ENCODE peak calls at places on chromosomes 1 and 21, in four cellular contexts. K, H, S and B are unnamed samples.

GRCh38 chr21:17388226-17388625 is 124.6 kb upstream of the CXADR start:
- DNase-seq in S (peak), K (no peak), H (no peak), B (no peak)

GRCh38 chr1:22914633-22915217 is 57.9 kb downstream of the LACTBL1 start:
- DNase-seq in K (no peak), H (no peak), S (peak), B (no peak)

GRCh38 chr1:41646186-41646585 is 161.7 kb upstream of the EDN2 start:
- DNase-seq in K (no peak), S (no peak), H (no peak), B (no peak)

GRCh38 chr1:6588893-6589481 is 9.2 kb downstream of the ZBTB48 start:
- DNase-seq in H (no peak), K (no peak), S (peak), B (no peak)

GRCh38 chr1:161082996-161083742 is 6.2 kb downstream of the NECTIN4 start:
- DNase-seq in H (no peak), S (no peak), K (peak), B (no peak)

GRCh38 chr1:148373236-148373935 is 109.7 kb downstream of the PPIAL4G start:
- DNase-seq in H (no peak), K (no peak), S (no peak), B (no peak)

GRCh38 chr1:204450461-204451257 is 39.0 kb upstream of the PPP1R15B start:
- DNase-seq in K (no peak), H (no peak), S (no peak), B (no peak)

GRCh38 chr1:35807614-35808375 is at the start of gene AGO4:
- DNase-seq in H (no peak), S (peak), K (peak), B (no peak)

GRCh38 chr1:213953816-213954215 is 34.0 kb upstream of the PROX1 start:
- DNase-seq in S (no peak), K (no peak), H (no peak), B (no peak)

GRCh38 chr1:9807541-9807940 is 16.2 kb downstream of the CLSTN1 start:
- DNase-seq in S (no peak), H (no peak), K (peak), B (no peak)

GRCh38 chr1:63368131-63368530 is 704 bp downstream of the ALG6 start:
- DNase-seq in K (no peak), S (peak), H (no peak), B (no peak)

GRCh38 chr1:154860154-154860870 is 9.8 kb downstream of the KCNN3 start:
- DNase-seq in K (no peak), S (no peak), H (no peak), B (peak)

GRCh38 chr1:236759252-236759859 is 35.7 kb upstream of the MTR start:
- DNase-seq in H (no peak), S (peak), K (no peak), B (no peak)

GRCh38 chr1:111448482-111448917 is 556 bp downstream of the WDR77 start:
- DNase-seq in K (no peak), H (peak), S (peak), B (no peak)

GRCh38 chr1:73065585-73065984 is 783.2 kb upstream of the NEGR1 start:
- DNase-seq in H (no peak), K (no peak), S (peak), B (no peak)

GRCh38 chr1:115052454-115053083 is 22.9 kb downstream of the TSHB start:
- DNase-seq in K (no peak), H (peak), S (peak), B (peak)

GRCh38 chr1:93358293-93358692 is 12.6 kb downstream of the DR1 start:
- DNase-seq in S (no peak), K (no peak), H (no peak), B (no peak)

GRCh38 chr1:6646499-6647148 is 22.0 kb downstream of the THAP3 start:
- DNase-seq in K (no peak), H (no peak), S (peak), B (no peak)

GRCh38 chr1:217048104-217048707 is 325.0 kb upstream of the ESRRG start:
- DNase-seq in S (no peak), K (no peak), H (no peak), B (no peak)

GRCh38 chr1:92817986-92818764 is 13.7 kb upstream of the RPL5 start:
- DNase-seq in K (no peak), H (no peak), S (peak), B (peak)

GRCh38 chr1:40708750-40709099 is 17.2 kb downstream of the NFYC start:
- DNase-seq in H (no peak), K (no peak), S (peak), B (no peak)

GRCh38 chr1:46556822-46557221 is 5.4 kb upstream of the KNCN start:
- DNase-seq in K (peak), S (no peak), H (no peak), B (no peak)

GRCh38 chr1:205013683-205014367 is 29.2 kb upstream of the CNTN2 start:
- DNase-seq in H (no peak), S (peak), K (no peak), B (no peak)

GRCh38 chr1:208132287-208132882 is 111.8 kb downstream of the PLXNA2 start:
- DNase-seq in K (peak), H (no peak), S (peak), B (peak)

GRCh38 chr1:150273310-150273709 is 720 bp downstream of the C1orf54 start:
- DNase-seq in S (no peak), H (no peak), K (no peak), B (no peak)

GRCh38 chr1:22517936-22518335 is 45.4 kb upstream of the EPHA8 start:
- DNase-seq in S (no peak), H (no peak), K (no peak), B (no peak)

GRCh38 chr1:152013664-152014237 is 20.1 kb upstream of the S100A10 start:
- DNase-seq in S (no peak), K (no peak), H (no peak), B (no peak)

GRCh38 chr1:36880155-36881070 is 153.9 kb downstream of the GRIK3 start:
- DNase-seq in K (peak), S (no peak), H (no peak), B (no peak)

GRCh38 chr1:179840107-179840506 is 37.5 kb downstream of the TOR1AIP2 start:
- DNase-seq in K (no peak), S (no peak), H (no peak), B (no peak)